ENCODE peak calls at places on chromosome 3, in nine cellular contexts. U is heart left ventricle, Q is NCI-H82, X is GM13976, B is lower leg skin, M is AG08396, G is NCI-H345, F is nephron progenitor cell, D is EH. K is an unnamed sample.

GRCh38 chr3:139263798-139264197 is 80.0 kb upstream of the MRPS22 start:
- DNase-seq in U (no peak), Q (no peak), X (no peak), B (no peak), M (no peak), G (no peak), F (no peak), D (no peak), K (no peak)

GRCh38 chr3:110677506-110677905 is 394.1 kb upstream of the NECTIN3 start:
- DNase-seq in U (no peak), Q (peak; percentile 21), X (no peak), B (no peak), M (no peak), G (no peak), F (no peak), D (no peak), K (no peak)

GRCh38 chr3:43684944-43685343 is 5.8 kb upstream of the ABHD5 start:
- DNase-seq in U (no peak), Q (no peak), X (no peak), B (no peak), M (no peak), G (no peak), F (no peak), D (no peak), K (no peak)

GRCh38 chr3:99119312-99119810 is 217.9 kb upstream of the DCBLD2 start:
- DNase-seq in U (no peak), Q (no peak), X (no peak), B (no peak), M (no peak), G (no peak), F (no peak), D (peak; percentile 44), K (no peak)

GRCh38 chr3:171462224-171462623 is 2.0 kb upstream of the TNIK start:
- DNase-seq in U (no peak), Q (peak; percentile 17), X (peak; percentile 56), B (no peak), M (no peak), G (no peak), F (no peak), D (no peak), K (no peak)

GRCh38 chr3:8538904-8539303 is 37.3 kb downstream of the LMCD1 start:
- DNase-seq in U (no peak), Q (no peak), X (no peak), B (no peak), M (no peak), G (no peak), F (no peak), D (peak; percentile 81), K (no peak)

GRCh38 chr3:98961161-98962155 is 60.0 kb upstream of the DCBLD2 start:
- DNase-seq in U (no peak), Q (no peak), X (no peak), B (no peak), M (no peak), G (no peak), F (no peak), D (peak; percentile 91), K (no peak)

GRCh38 chr3:13544293-13544831 is 4.6 kb upstream of the FBLN2 start:
- DNase-seq in U (no peak), Q (no peak), X (no peak), B (no peak), M (peak; percentile 69), G (no peak), F (no peak), D (peak; percentile 97), K (no peak)

GRCh38 chr3:27553868-27554540 is 69.8 kb upstream of the SLC4A7 start:
- DNase-seq in U (no peak), Q (no peak), X (no peak), B (no peak), M (no peak), G (no peak), F (no peak), D (peak; percentile 65), K (no peak)

GRCh38 chr3:71680588-71680987 is 44.6 kb downstream of the EIF4E3 start:
- DNase-seq in U (no peak), Q (no peak), X (no peak), B (no peak), M (peak; percentile 69), G (no peak), F (no peak), D (peak; percentile 73), K (no peak)

GRCh38 chr3:81022339-81022738 is 739.1 kb downstream of the GBE1 start:
- DNase-seq in U (no peak), Q (no peak), X (no peak), B (no peak), M (no peak), G (no peak), F (no peak), D (no peak), K (no peak)

GRCh38 chr3:131386429-131386926 is 4.9 kb downstream of the NUDT16 start:
- DNase-seq in U (peak; percentile 63), Q (no peak), X (no peak), B (peak; percentile 81), M (no peak), G (no peak), F (no peak), D (peak; percentile 43), K (no peak)